ENCODE peak calls at places on chromosomes 3 and 15, in five cellular contexts. L is tibial nerve, A is sigmoid colon, P is foreskin melanocyte, I is GDM1. X is an unnamed sample.

GRCh38 chr15:67941643-67942315 is 101.9 kb upstream of the RNU6-1 start:
- DNase-seq in P (no peak), I (no peak), A (no peak), L (no peak), X (no peak)

GRCh38 chr3:85533586-85533985 is 574.8 kb downstream of the CADM2 start:
- DNase-seq in P (no peak), L (no peak), A (no peak), I (no peak), X (no peak)

GRCh38 chr15:68986292-68986691 is 28.2 kb upstream of the NOX5 start:
- DNase-seq in P (no peak), L (no peak), A (no peak), I (no peak), X (no peak)

GRCh38 chr3:162770556-162770955 is 1273.9 kb downstream of the OTOL1 start:
- DNase-seq in P (no peak), I (no peak), A (no peak), L (no peak), X (no peak)

GRCh38 chr3:148643389-148643840 is 54.3 kb upstream of the AGTR1 start:
- DNase-seq in P (no peak), A (no peak), L (no peak), I (no peak), X (no peak)

GRCh38 chr3:168622795-168623194 is 527.1 kb upstream of the GOLIM4 start:
- DNase-seq in A (no peak), I (no peak), L (no peak), P (no peak), X (no peak)

GRCh38 chr15:85099195-85099803 is 117.6 kb downstream of the PDE8A start:
- DNase-seq in A (no peak), L (no peak), I (no peak), P (peak; percentile 99), X (no peak)

GRCh38 chr15:66099950-66100671 is 153.4 kb downstream of the MEGF11 start:
- DNase-seq in P (no peak), I (no peak), L (no peak), A (peak; percentile 40), X (no peak)

GRCh38 chr3:66115858-66116654 is 77.3 kb upstream of the MAGI1 start:
- DNase-seq in L (no peak), A (peak; percentile 66), I (no peak), P (peak; percentile 28), X (no peak)

GRCh38 chr3:123773681-123774431 is 110.3 kb downstream of the MYLK start:
- DNase-seq in L (no peak), I (no peak), P (no peak), A (peak; percentile 77), X (no peak)

GRCh38 chr15:31237042-31237324 is 89.7 kb upstream of the KLF13 start:
- DNase-seq in L (no peak), A (peak; percentile 54), P (no peak), I (no peak), X (no peak)

GRCh38 chr3:157961665-157962064 is 144.6 kb downstream of the SHOX2 start:
- DNase-seq in A (no peak), L (no peak), P (no peak), I (no peak), X (no peak)

GRCh38 chr3:25663324-25664065 is 1.2 kb downstream of the TOP2B start:
- DNase-seq in I (no peak), L (no peak), P (no peak), A (no peak), X (peak; percentile 23)

GRCh38 chr15:90643301-90643632 is 73.9 kb upstream of the BLM start:
- DNase-seq in L (no peak), A (no peak), P (no peak), I (no peak), X (no peak)

GRCh38 chr3:37130448-37130847 is 43.9 kb downstream of the LRRFIP2 start:
- DNase-seq in L (no peak), I (no peak), P (no peak), A (no peak), X (no peak)

GRCh38 chr3:193400304-193400703 is 21.8 kb upstream of the ATP13A5 start:
- DNase-seq in P (no peak), A (no peak), L (no peak), I (no peak), X (no peak)

GRCh38 chr15:68326711-68327412 is 49.3 kb downstream of the FEM1B start:
- DNase-seq in A (no peak), I (no peak), L (no peak), P (no peak), X (no peak)

GRCh38 chr3:16740531-16740930 is 135.3 kb upstream of the DAZL start:
- DNase-seq in I (no peak), P (no peak), A (no peak), L (no peak), X (no peak)

GRCh38 chr15:82177291-82178010 is 85.1 kb downstream of the EFL1 start:
- DNase-seq in P (no peak), I (no peak), L (no peak), A (peak; percentile 70), X (no peak)

GRCh38 chr3:173395412-173396181 is 1.9 kb upstream of the NLGN1 start:
- DNase-seq in I (peak; percentile 55), P (peak; percentile 94), A (peak; percentile 95), L (peak; percentile 72), X (peak; percentile 24)

GRCh38 chr3:47778746-47779145 is 2.9 kb downstream of the SMARCC1 start:
- DNase-seq in L (no peak), A (peak; percentile 24), I (no peak), P (no peak), X (no peak)

GRCh38 chr15:68783226-68784054 is 37.3 kb downstream of the ANP32A start:
- DNase-seq in I (peak; percentile 9), L (no peak), A (peak; percentile 63), P (no peak), X (no peak)

GRCh38 chr3:187750041-187750512 is 4.8 kb upstream of the BCL6 start:
- DNase-seq in P (no peak), I (no peak), L (no peak), A (peak; percentile 78), X (no peak)

GRCh38 chr15:49124371-49124770 is 31.0 kb downstream of the COPS2 start:
- DNase-seq in P (no peak), I (no peak), A (no peak), L (no peak), X (no peak)

GRCh38 chr15:99985878-99986277 is 252.6 kb upstream of the LYSMD4 start:
- DNase-seq in L (no peak), I (no peak), A (no peak), P (no peak), X (no peak)

GRCh38 chr3:126514161-126514560 is 3.4 kb downstream of the UROC1 start:
- DNase-seq in A (peak; percentile 45), L (no peak), I (no peak), P (no peak), X (no peak)